ENCODE peak calls at places on chromosomes 5 and 9, in ten cellular contexts. J is uterus, U is adrenal gland, V is A549, M is pancreas, X is SK-N-SH, B is heart left ventricle, W is breast epithelium, G is psoas muscle, Q is right lobe of liver. C is an unnamed sample.
A peak's percentile ranks its signal among the peaks of the same experiment; 100 is the strongest.

GRCh38 chr5:155047818-155048217 is 34.3 kb downstream of the KIF4B start:
- DNase-seq in G (no peak), X (no peak), J (no peak), M (no peak), W (no peak), Q (no peak), U (no peak), V (no peak), B (no peak), C (no peak)

GRCh38 chr9:4508246-4508906 is 18.1 kb downstream of the SLC1A1 start:
- DNase-seq in U (no peak), X (no peak), B (no peak), J (no peak), G (no peak), V (no peak), M (no peak), W (no peak), Q (no peak), C (no peak)

GRCh38 chr9:38393128-38393809 is 767 bp downstream of the ALDH1B1 start:
- DNase-seq in X (peak; percentile 49), Q (no peak), W (no peak), M (no peak), G (no peak), J (no peak), U (no peak), V (peak; percentile 26), B (no peak), C (no peak)

GRCh38 chr9:26892251-26893029 is at the start of gene CAAP1:
- DNase-seq in M (peak; percentile 92), U (peak; percentile 97), W (peak; percentile 90), J (peak; percentile 89), V (peak; percentile 88), X (peak; percentile 95), Q (peak; percentile 95), G (peak; percentile 98), B (peak; percentile 97), C (peak; percentile 95)

GRCh38 chr5:139297439-139298133 is 4.0 kb downstream of the MATR3 start:
- DNase-seq in G (no peak), V (no peak), J (no peak), Q (no peak), B (no peak), X (no peak), M (no peak), W (no peak), U (no peak), C (no peak)

GRCh38 chr5:172939045-172939444 is 20.2 kb upstream of the RPL26L1 start:
- DNase-seq in Q (peak; percentile 34), X (no peak), J (no peak), W (no peak), B (peak; percentile 44), U (no peak), M (no peak), G (no peak), V (no peak), C (peak; percentile 51)

GRCh38 chr5:961002-961710 is 47.4 kb upstream of the NKD2 start:
- DNase-seq in V (no peak), Q (peak; percentile 23), B (peak; percentile 64), J (no peak), G (peak; percentile 49), M (no peak), X (peak; percentile 19), W (no peak), U (no peak), C (no peak)

GRCh38 chr9:84447305-84447704 is 106.7 kb upstream of the SLC28A3 start:
- DNase-seq in X (no peak), M (no peak), W (no peak), B (no peak), Q (no peak), V (no peak), U (no peak), G (no peak), J (no peak), C (no peak)

GRCh38 chr5:172632346-172633092 is 8.5 kb upstream of the NEURL1B start:
- DNase-seq in Q (no peak), X (no peak), J (peak; percentile 11), G (no peak), W (peak; percentile 45), M (no peak), B (no peak), V (no peak), U (no peak), C (no peak)

GRCh38 chr9:6106576-6107339 is 91.3 kb upstream of the RANBP6 start:
- DNase-seq in M (peak; percentile 3), B (no peak), X (peak; percentile 20), G (no peak), U (peak; percentile 54), W (no peak), Q (no peak), V (peak; percentile 55), J (no peak), C (peak; percentile 40)

GRCh38 chr5:119417891-119418781 is 34.2 kb upstream of the HSD17B4 start:
- DNase-seq in M (no peak), X (no peak), Q (no peak), W (no peak), G (no peak), B (no peak), J (no peak), V (no peak), U (no peak), C (no peak)

GRCh38 chr5:123810253-123810652 is 298.3 kb downstream of the CSNK1G3 start:
- DNase-seq in W (no peak), V (no peak), J (no peak), Q (no peak), M (no peak), G (no peak), U (no peak), B (no peak), X (no peak), C (no peak)

GRCh38 chr9:136171009-136171800 is 33.7 kb downstream of the LHX3 start:
- DNase-seq in B (peak; percentile 44), X (no peak), Q (no peak), V (no peak), W (no peak), M (peak; percentile 10), J (no peak), U (no peak), G (no peak), C (no peak)

GRCh38 chr5:143024227-143024920 is 254.2 kb downstream of the ARHGAP26 start:
- DNase-seq in U (no peak), J (no peak), X (no peak), V (no peak), M (no peak), G (no peak), Q (no peak), W (no peak), B (no peak), C (no peak)

DNA sequence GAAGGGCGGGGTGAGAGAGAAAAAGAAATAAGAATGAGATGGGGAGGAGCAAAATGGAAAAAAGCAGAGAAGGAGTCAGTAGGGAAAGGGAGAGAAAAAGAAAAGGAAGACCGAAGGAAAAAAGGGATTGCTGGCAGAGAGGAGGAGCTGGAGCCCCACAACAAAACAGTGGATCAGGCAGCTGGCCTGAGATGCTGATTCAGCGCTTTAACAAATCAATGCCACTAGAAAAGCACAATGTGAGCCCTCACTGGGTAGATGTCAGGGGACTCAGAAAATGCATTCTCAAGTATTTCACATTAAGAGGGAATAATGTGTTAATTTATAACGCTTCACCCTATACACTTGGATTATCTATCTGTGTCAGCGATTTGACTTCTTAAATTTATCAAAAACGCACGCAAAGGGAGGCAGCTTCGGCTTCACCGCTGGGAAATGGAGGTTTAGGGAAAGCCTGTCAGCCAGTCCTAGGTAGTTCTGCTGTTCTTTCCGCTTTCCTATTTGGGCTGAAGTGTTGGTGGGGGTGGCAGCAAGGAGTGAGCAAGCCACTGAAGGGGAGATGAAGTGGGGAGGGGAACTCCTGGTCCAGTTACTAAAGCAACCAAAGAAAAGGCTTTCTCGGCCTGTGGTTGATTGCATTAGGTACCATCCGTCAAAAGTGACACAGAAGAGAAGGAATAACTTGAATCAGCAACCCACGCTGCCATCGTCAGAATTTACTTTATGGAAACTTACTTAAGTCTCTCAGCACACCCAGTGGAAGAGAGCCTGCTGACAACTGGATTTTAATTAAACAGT is 161.6 kb downstream of the BNC2 start:
- DNase-seq in J (no peak), G (no peak), W (no peak), V (no peak), X (no peak), B (no peak), U (no peak), Q (no peak), M (no peak), C (no peak)
- TF ChIP-seq CTCF in J (no peak), G (no peak), W (no peak), V (no peak), X (no peak), B (no peak), U (no peak), Q (no peak), M (no peak), C (no peak)

DNA sequence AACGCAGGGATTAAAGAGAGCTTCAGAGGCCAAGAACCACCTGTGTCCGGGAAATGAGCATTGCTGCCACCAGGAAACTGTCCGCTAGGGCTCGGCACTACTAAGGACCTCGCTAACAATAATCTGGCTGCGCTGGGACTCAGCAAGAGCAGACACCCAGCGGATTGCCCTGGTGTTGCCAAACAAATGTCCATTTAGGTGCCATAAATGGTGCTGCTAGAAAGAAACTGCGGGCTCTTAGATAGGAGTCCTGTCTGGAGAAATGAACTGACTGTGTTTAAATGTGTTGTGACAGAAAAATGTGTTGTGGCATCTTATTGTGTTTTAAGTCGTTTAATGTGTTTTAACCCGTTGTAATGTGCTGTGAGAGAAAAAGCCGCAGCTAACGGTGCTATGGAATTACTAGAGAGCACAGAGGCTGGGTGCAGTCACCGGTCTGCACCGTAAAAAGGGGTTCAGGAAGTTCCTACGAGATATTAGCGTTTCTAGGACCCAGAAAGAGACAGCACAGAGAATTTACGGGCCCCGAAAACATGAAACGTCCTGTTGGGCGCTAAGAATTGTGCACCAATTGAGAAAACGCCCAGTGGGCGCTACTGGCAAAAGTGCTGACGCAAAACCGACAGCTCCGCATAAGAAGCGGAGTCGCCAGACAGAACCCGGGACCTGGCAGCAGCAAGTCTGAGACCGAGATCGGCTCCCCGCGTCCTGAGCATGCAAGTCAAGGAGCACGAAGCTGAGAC is 90.6 kb downstream of the ANXA2R start:
- DNase-seq in M (no peak), J (peak; percentile 22), U (peak; percentile 43), V (peak; percentile 80), Q (peak; percentile 63), X (peak; percentile 68), W (no peak), G (peak; percentile 72), B (peak; percentile 78), C (no peak)
- H3K27ac ChIP-seq in M (no peak overlapping the region), J (peak overlapping the region; percentile 74), U (peak overlapping the region; percentile 11), V (peak overlapping the region; percentile 95), Q (peak overlapping the region; percentile 80), X (peak overlapping the region; percentile 93), W (peak overlapping the region; percentile 95), G (peak overlapping the region; percentile 81), B (peak overlapping the region; percentile 83), C (peak overlapping the region; percentile 21)

DNA sequence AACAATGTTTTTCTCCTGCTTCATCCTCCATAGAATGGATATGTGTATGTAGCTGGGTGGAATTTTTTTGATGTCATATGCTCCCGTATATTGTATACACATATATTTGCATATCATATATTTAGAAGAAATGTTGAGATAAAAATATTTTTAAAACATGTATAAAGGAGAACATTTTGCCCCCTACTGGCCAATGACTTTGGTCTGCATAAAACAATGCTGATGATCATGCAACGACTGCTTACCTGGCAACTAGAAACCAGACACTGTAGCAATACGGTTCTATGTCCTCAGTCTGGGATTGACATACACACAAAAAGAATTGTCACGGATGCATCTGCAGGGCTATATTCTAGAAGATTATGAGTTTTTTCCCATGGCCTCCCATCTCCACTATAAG is 503.6 kb downstream of the ELAVL2 start:
- DNase-seq in J (no peak), X (peak; percentile 4), B (no peak), G (no peak), V (no peak), M (no peak), W (no peak), U (no peak), Q (no peak), C (no peak)
- TF ChIP-seq CTCF in J (no peak), X (peak; percentile 51), B (no peak), G (no peak), V (no peak), M (peak; percentile 16), W (no peak), U (peak; percentile 33), Q (peak; percentile 47), C (no peak)

GRCh38 chr9:87490225-87490624 is 7.4 kb upstream of the DAPK1 start:
- DNase-seq in B (no peak), W (no peak), G (no peak), V (no peak), X (no peak), U (no peak), Q (no peak), M (no peak), J (no peak), C (no peak)
- H3K27ac ChIP-seq in B (no peak overlapping the region), W (no peak overlapping the region), G (no peak overlapping the region), V (no peak overlapping the region), X (no peak overlapping the region), U (no peak overlapping the region), Q (no peak overlapping the region), M (no peak overlapping the region), J (no peak overlapping the region), C (no peak overlapping the region)

C was measured in dorsolateral prefrontal cortex.